ENCODE peak calls at places on chromosomes 7 and 10, in four cellular contexts. One of them, this sample, is unnamed.

GRCh38 chr10:71621783-71622526 is 97.6 kb downstream of the C10orf105 start:
- DNase-seq in HepG2: peak; percentile 27
- DNase-seq in K562: no peak
- DNase-seq in GM12878: no peak
- DNase-seq in this sample: peak; percentile 57

GRCh38 chr7:2405601-2406345 is 2.4 kb downstream of the CHST12 start:
- DNase-seq in HepG2: no peak
- DNase-seq in K562: no peak
- DNase-seq in GM12878: peak; percentile 89
- DNase-seq in this sample: no peak

GRCh38 chr7:28155964-28156363 is 24.6 kb downstream of the JAZF1 start:
- DNase-seq in HepG2: peak; percentile 15
- DNase-seq in K562: no peak
- DNase-seq in GM12878: no peak
- DNase-seq in this sample: no peak

GRCh38 chr7:2196381-2197378 is 36.1 kb downstream of the MAD1L1 start:
- DNase-seq in HepG2: no peak
- DNase-seq in K562: no peak
- DNase-seq in GM12878: no peak
- DNase-seq in this sample: no peak

GRCh38 chr10:17562572-17562971 is 54.6 kb downstream of the HACD1 start:
- DNase-seq in HepG2: no peak
- DNase-seq in K562: no peak
- DNase-seq in GM12878: no peak
- DNase-seq in this sample: peak; percentile 31

GRCh38 chr10:110873951-110874350 is 2.2 kb downstream of the PDCD4 start:
- DNase-seq in HepG2: no peak
- DNase-seq in K562: no peak
- DNase-seq in GM12878: no peak
- DNase-seq in this sample: no peak

GRCh38 chr10:99234067-99234738 is 1.4 kb downstream of the HPSE2 start:
- DNase-seq in HepG2: no peak
- DNase-seq in K562: no peak
- DNase-seq in GM12878: peak; percentile 17
- DNase-seq in this sample: peak; percentile 78

GRCh38 chr10:111103196-111103595 is 26.4 kb downstream of the ADRA2A start:
- DNase-seq in HepG2: no peak
- DNase-seq in K562: no peak
- DNase-seq in GM12878: no peak
- DNase-seq in this sample: no peak

GRCh38 chr10:131212763-131213325 is 98.7 kb downstream of the TCERG1L start:
- DNase-seq in HepG2: no peak
- DNase-seq in K562: no peak
- DNase-seq in GM12878: no peak
- DNase-seq in this sample: no peak

GRCh38 chr7:2774280-2774679 is 69.8 kb downstream of the GNA12 start:
- DNase-seq in HepG2: no peak
- DNase-seq in K562: no peak
- DNase-seq in GM12878: no peak
- DNase-seq in this sample: no peak

GRCh38 chr10:6406220-6407033 is 173.6 kb downstream of the PRKCQ start:
- DNase-seq in HepG2: peak; percentile 8
- DNase-seq in K562: peak; percentile 43
- DNase-seq in GM12878: no peak
- DNase-seq in this sample: peak; percentile 41

GRCh38 chr7:147593271-147594057 is 997.1 kb upstream of the C7orf33 start:
- DNase-seq in HepG2: no peak
- DNase-seq in K562: no peak
- DNase-seq in GM12878: no peak
- DNase-seq in this sample: no peak

GRCh38 chr7:117946201-117946633 is 73.0 kb upstream of the CTTNBP2 start:
- DNase-seq in HepG2: no peak
- DNase-seq in K562: no peak
- DNase-seq in GM12878: no peak
- DNase-seq in this sample: peak; percentile 30

GRCh38 chr7:131896189-131896855 is 339.9 kb upstream of the PODXL start:
- DNase-seq in HepG2: no peak
- DNase-seq in K562: no peak
- DNase-seq in GM12878: no peak
- DNase-seq in this sample: peak; percentile 50

GRCh38 chr10:92800122-92800521 is 48.2 kb upstream of the EXOC6 start:
- DNase-seq in HepG2: no peak
- DNase-seq in K562: no peak
- DNase-seq in GM12878: no peak
- DNase-seq in this sample: no peak

GRCh38 chr10:92801978-92802872 is 46.1 kb upstream of the EXOC6 start:
- DNase-seq in HepG2: no peak
- DNase-seq in K562: no peak
- DNase-seq in GM12878: no peak
- DNase-seq in this sample: peak; percentile 41

GRCh38 chr10:92799591-92799990 is 48.7 kb upstream of the EXOC6 start:
- DNase-seq in HepG2: no peak
- DNase-seq in K562: no peak
- DNase-seq in GM12878: no peak
- DNase-seq in this sample: no peak
- TF ChIP-seq JUNB in HepG2: no peak
- TF ChIP-seq JUNB in K562: no peak
- TF ChIP-seq JUNB in GM12878: no peak
- TF ChIP-seq JUNB in this sample: no peak

GRCh38 chr10:19728376-19728775 is 87.9 kb upstream of the PLXDC2 start:
- DNase-seq in HepG2: no peak
- DNase-seq in K562: no peak
- DNase-seq in GM12878: no peak
- DNase-seq in this sample: no peak

GRCh38 chr10:19731560-19731959 is 84.7 kb upstream of the PLXDC2 start:
- DNase-seq in HepG2: no peak
- DNase-seq in K562: no peak
- DNase-seq in GM12878: no peak
- DNase-seq in this sample: no peak

GRCh38 chr10:19730071-19730470 is 86.2 kb upstream of the PLXDC2 start:
- DNase-seq in HepG2: no peak
- DNase-seq in K562: no peak
- DNase-seq in GM12878: no peak
- DNase-seq in this sample: no peak

GRCh38 chr10:19730848-19731247 is 85.4 kb upstream of the PLXDC2 start:
- DNase-seq in HepG2: no peak
- DNase-seq in K562: no peak
- DNase-seq in GM12878: no peak
- DNase-seq in this sample: no peak
- H3K27ac ChIP-seq in HepG2: no peak overlapping the region
- H3K27ac ChIP-seq in K562: peak overlapping the region; percentile 38
- H3K27ac ChIP-seq in GM12878: no peak overlapping the region
- H3K27ac ChIP-seq in this sample: no peak overlapping the region

DNA sequence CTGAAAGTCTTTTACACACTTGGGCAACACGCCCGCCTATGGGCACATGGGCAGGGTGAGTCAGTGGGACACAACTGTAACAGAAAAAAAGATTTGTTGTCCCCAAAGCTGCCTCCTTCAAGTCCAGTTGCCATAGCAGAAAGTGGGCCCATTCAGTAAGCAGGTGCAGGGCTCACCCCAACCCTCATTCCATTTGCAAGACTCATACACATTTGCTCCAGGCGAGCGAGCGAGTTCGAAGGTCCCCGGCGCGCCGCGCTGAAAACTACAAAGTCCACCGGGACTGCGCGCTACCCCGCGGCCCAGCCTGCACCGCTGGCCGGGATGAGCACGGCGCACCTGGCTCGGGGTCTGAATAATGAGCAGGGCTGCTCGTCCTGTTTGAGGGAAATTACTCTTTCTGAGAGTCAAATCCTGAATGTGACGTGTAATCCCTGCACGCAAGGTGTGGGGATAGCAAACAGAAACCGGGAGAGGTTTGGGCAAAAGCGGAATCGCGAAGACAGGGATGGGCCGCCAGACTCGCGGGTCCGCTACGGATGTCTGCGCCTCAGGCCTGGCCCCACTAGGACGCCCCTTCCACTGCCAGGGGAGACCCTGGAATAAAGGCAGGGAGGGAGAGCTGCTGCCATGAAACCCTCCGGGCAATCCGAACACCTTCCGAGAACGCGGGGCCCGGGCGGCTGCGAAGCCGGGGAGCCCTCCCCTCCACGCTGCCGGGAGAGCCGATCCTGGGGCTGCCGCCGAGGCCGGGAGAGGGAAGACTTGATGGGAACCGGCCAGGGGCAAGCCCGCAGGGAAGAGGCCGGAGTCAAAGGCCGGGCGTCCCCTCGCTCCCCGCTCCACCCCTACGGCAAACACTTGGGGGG is 982 bp downstream of the COBL start:
- DNase-seq in HepG2: peak; percentile 73
- DNase-seq in K562: no peak
- DNase-seq in GM12878: no peak
- DNase-seq in this sample: peak; percentile 85
- TF ChIP-seq CREB1 in HepG2: no peak
- TF ChIP-seq CREB1 in K562: no peak
- TF ChIP-seq CREB1 in GM12878: no peak
- TF ChIP-seq CREB1 in this sample: no peak

DNA sequence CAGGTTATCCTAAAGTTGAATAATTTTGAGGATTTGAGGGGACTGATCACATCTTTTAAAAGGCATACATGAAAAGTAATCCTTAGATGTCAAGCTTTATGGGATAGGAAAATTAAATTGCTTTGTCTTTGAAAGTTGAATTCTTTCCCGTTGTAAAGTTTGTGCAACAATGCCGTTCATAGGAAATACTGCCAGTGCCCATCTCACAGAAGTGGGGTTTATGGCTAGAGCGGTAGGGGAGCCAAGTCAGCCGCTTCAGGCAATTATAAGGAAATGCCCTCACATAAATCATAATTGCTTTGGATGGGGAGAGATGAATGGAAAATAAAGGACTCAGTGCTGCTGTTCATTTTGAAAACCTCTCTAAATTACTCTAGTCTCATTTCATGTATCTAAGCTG is 18.1 kb downstream of the CDC123 start:
- DNase-seq in HepG2: no peak
- DNase-seq in K562: no peak
- DNase-seq in GM12878: no peak
- DNase-seq in this sample: no peak
- TF ChIP-seq JUNB in HepG2: no peak
- TF ChIP-seq JUNB in K562: no peak
- TF ChIP-seq JUNB in GM12878: no peak
- TF ChIP-seq JUNB in this sample: no peak

GRCh38 chr7:20795881-20796280 is 9.2 kb upstream of the SP8 start:
- DNase-seq in HepG2: no peak
- DNase-seq in K562: no peak
- DNase-seq in GM12878: no peak
- DNase-seq in this sample: peak; percentile 94

GRCh38 chr7:20798081-20798693 is 11.5 kb upstream of the SP8 start:
- DNase-seq in HepG2: no peak
- DNase-seq in K562: peak; percentile 91
- DNase-seq in GM12878: no peak
- DNase-seq in this sample: peak; percentile 70

GRCh38 chr7:20798694-20799121 is 12.0 kb upstream of the SP8 start:
- DNase-seq in HepG2: no peak
- DNase-seq in K562: no peak
- DNase-seq in GM12878: no peak
- DNase-seq in this sample: peak; percentile 84

GRCh38 chr7:20796565-20796964 is 9.9 kb upstream of the SP8 start:
- DNase-seq in HepG2: no peak
- DNase-seq in K562: no peak
- DNase-seq in GM12878: no peak
- DNase-seq in this sample: no peak

DNA sequence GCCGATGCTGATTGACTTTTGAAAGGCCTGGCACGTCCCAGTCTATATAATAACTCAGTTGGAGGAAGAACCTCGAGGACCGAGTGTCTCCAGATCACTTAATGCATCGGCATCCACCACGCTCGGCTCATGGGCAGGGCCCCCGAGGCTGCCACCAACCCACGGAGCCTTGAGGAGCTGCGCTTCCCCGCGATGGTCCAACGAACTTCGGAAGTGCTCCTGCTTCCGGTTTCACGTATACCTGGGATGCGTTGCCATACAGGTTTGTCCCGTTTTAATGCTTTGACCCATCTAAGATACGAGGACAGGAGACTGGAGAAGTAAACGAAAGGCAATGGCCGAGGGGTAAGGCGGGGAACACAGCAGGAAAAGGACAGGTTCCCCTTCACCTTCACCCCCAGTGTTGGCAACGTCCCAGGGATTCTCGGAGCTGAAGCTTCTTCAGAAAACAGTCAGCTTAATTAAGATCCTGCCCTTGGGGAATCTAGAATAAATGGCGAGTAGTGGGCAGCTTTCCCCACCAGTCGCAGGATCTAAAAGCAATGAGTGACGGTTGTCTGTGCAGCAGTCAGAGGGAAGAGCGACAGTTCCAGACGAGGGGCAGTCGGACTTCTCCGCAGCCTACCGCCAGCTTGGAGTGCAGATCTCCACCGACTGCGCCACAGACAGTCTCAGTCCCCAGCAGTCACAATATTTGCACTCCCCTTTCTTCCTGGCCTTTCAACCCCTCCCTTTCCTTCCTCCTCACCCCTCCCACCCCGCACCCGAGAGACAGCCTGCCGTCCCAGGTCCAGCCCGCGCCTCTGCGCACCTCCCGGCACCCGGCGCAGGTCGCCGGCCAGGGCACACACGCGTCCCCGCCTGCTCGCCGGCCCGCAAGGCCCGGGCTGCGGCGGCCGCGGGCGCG is 10.7 kb upstream of the SP8 start:
- DNase-seq in HepG2: no peak
- DNase-seq in K562: no peak
- DNase-seq in GM12878: no peak
- DNase-seq in this sample: peak; percentile 77
- H3K27ac ChIP-seq in HepG2: no peak overlapping the region
- H3K27ac ChIP-seq in K562: no peak overlapping the region
- H3K27ac ChIP-seq in GM12878: no peak overlapping the region
- H3K27ac ChIP-seq in this sample: no peak overlapping the region

This sample was measured in GM23338.